ENCODE peak calls at places on chromosomes 12 and 14, in eight cellular contexts. P is BJ; B is caudate nucleus; V is activated naive CD8-positive, alpha-beta T cell treated with anti-CD3 and anti-CD28 coated beads, Interleukin-2, amount 10 ng/mL, durations not matched to agents 7 days and 5 days; N is M059J; F is CD8-positive, alpha-beta memory T cell; K is stimulated activated CD4-positive, alpha-beta T cell treated with anti-CD3 and anti-CD28 coated beads, Interleukin-2, amount 100 ng/mL, for 24 hours; X is substantia nigra. H is an unnamed sample.

GRCh38 chr14:32724864-32725550 is 213.7 kb upstream of the NPAS3 start:
- DNase-seq in P (peak), B (no peak), V (no peak), N (peak), F (no peak), K (no peak), X (no peak), H (peak)

GRCh38 chr12:2890001-2890387 is 697 bp upstream of the TULP3 start:
- DNase-seq in P (no peak), B (no peak), V (no peak), N (peak), F (no peak), K (no peak), X (no peak), H (no peak)

GRCh38 chr12:7479784-7480183 is 23.8 kb downstream of the CD163 start:
- DNase-seq in P (no peak), B (no peak), V (no peak), N (no peak), F (no peak), K (no peak), X (no peak), H (no peak)

GRCh38 chr14:30389134-30389900 is 169.6 kb upstream of the G2E3 start:
- DNase-seq in P (no peak), B (no peak), V (no peak), N (peak), F (no peak), K (no peak), X (no peak), H (no peak)

GRCh38 chr12:52171950-52172512 is 19.8 kb downstream of the KRT80 start:
- DNase-seq in P (no peak), B (no peak), V (no peak), N (peak), F (no peak), K (no peak), X (no peak), H (peak)

GRCh38 chr14:23588884-23589598 is 10.5 kb upstream of the JPH4 start:
- DNase-seq in P (peak), B (peak), V (peak), N (peak), F (peak), K (peak), X (peak), H (peak)

GRCh38 chr12:109069307-109070231 is 17.2 kb downstream of the USP30 start:
- DNase-seq in P (no peak), B (no peak), V (no peak), N (no peak), F (no peak), K (no peak), X (no peak), H (no peak)

GRCh38 chr12:106288510-106289195 is 13.9 kb upstream of the TCP11L2 start:
- DNase-seq in P (peak), B (no peak), V (no peak), N (peak), F (no peak), K (peak), X (no peak), H (peak)

GRCh38 chr14:30656190-30656632 is 34.1 kb downstream of the SCFD1 start:
- DNase-seq in P (no peak), B (no peak), V (no peak), N (peak), F (peak), K (peak), X (no peak), H (peak)

GRCh38 chr12:30691122-30691879 is 4.4 kb downstream of the IPO8 start:
- DNase-seq in P (peak), B (no peak), V (no peak), N (peak), F (no peak), K (no peak), X (no peak), H (no peak)

GRCh38 chr12:1377681-1378080 is 216.7 kb downstream of the FBXL14 start:
- DNase-seq in P (no peak), B (no peak), V (no peak), N (no peak), F (no peak), K (no peak), X (no peak), H (no peak)

GRCh38 chr14:74437654-74438053 is 11.6 kb upstream of the SYNDIG1L start:
- DNase-seq in P (no peak), B (no peak), V (no peak), N (peak), F (no peak), K (no peak), X (no peak), H (no peak)

H was measured in SK-MEL-5.